ENCODE peak calls at places on chromosomes 13 and 19, in five cellular contexts. G is H9, V is heart left ventricle, H is heart right ventricle, R is thoracic aorta. J is an unnamed sample. For H3K4me1, the result is how much of the 10 kb centered on the place peaks cover.

GRCh38 chr13:21233086-21233485 is 56.6 kb downstream of the MRPL57 start:
- DNase-seq in G (no peak), R (no peak), V (no peak), H (no peak), J (peak)

GRCh38 chr13:112790735-112791641 is 101.2 kb downstream of the ATP11A start:
- DNase-seq in V (no peak), G (no peak), R (no peak), H (no peak), J (no peak)

GRCh38 chr19:1183543-1184172 is 9.6 kb upstream of the SBNO2 start:
- DNase-seq in V (no peak), H (no peak), G (peak), R (no peak), J (peak)

GRCh38 chr13:29548722-29549446 is 46.6 kb downstream of the SLC7A1 start:
- DNase-seq in R (no peak), G (no peak), H (no peak), V (no peak), J (no peak)

GRCh38 chr19:7849631-7850428 is 19.8 kb downstream of the EVI5L start:
- DNase-seq in V (no peak), H (no peak), G (no peak), R (no peak), J (no peak)

GRCh38 chr13:92716749-92717148 is 509.9 kb upstream of the GPC6 start:
- DNase-seq in R (no peak), G (no peak), V (no peak), H (no peak), J (peak)

GRCh38 chr19:33197591-33198000 is 3.5 kb downstream of the LRP3 start:
- DNase-seq in R (no peak), H (no peak), G (no peak), V (no peak), J (no peak)

GRCh38 chr13:97254809-97255208 is 32.7 kb downstream of the MBNL2 start:
- DNase-seq in G (no peak), R (no peak), H (no peak), V (no peak), J (peak)

GRCh38 chr13:52348983-52349780 is 56.8 kb downstream of the THSD1 start:
- DNase-seq in V (no peak), G (no peak), H (no peak), R (no peak), J (peak)

GRCh38 chr19:50264483-50265186 is 61.2 kb downstream of the MYH14 start:
- DNase-seq in H (no peak), V (no peak), G (peak), R (no peak), J (no peak)

GRCh38 chr13:40629678-40630384 is 36.6 kb downstream of the FOXO1 start:
- DNase-seq in V (no peak), G (no peak), R (no peak), H (no peak), J (no peak)

GRCh38 chr13:40637644-40638043 is 28.8 kb downstream of the FOXO1 start:
- DNase-seq in V (no peak), H (no peak), R (no peak), G (no peak), J (no peak)

GRCh38 chr13:40631605-40632004 is 34.8 kb downstream of the FOXO1 start:
- DNase-seq in V (no peak), R (no peak), H (no peak), G (no peak), J (no peak)

GRCh38 chr13:40635315-40635995 is 31.0 kb downstream of the FOXO1 start:
- DNase-seq in V (no peak), G (no peak), H (no peak), R (no peak), J (no peak)

DNA sequence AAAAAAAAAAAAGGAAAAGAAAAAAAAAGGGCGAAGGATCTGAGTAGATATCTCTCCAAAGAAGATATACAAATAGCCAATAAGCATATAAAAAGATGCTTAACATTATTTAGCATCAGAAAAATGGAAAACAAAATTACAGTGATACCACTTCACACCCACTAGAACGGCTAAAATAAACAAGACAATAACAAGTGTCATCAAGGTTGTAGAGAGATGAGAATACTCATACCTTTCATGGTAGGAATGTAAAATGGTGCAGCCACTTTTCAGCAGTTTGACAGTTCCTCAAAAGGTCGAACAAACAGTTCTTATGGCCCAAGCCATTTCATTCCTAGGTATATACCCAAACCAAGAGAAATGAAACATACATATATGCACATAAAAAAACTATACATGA is 33.5 kb downstream of the FOXO1 start:
- DNase-seq in R (no peak), V (no peak), G (no peak), H (no peak), J (no peak)
- H3K4me1 ChIP-seq in R (under half), V (under half), G (under half), H (under half), J (under half)

DNA sequence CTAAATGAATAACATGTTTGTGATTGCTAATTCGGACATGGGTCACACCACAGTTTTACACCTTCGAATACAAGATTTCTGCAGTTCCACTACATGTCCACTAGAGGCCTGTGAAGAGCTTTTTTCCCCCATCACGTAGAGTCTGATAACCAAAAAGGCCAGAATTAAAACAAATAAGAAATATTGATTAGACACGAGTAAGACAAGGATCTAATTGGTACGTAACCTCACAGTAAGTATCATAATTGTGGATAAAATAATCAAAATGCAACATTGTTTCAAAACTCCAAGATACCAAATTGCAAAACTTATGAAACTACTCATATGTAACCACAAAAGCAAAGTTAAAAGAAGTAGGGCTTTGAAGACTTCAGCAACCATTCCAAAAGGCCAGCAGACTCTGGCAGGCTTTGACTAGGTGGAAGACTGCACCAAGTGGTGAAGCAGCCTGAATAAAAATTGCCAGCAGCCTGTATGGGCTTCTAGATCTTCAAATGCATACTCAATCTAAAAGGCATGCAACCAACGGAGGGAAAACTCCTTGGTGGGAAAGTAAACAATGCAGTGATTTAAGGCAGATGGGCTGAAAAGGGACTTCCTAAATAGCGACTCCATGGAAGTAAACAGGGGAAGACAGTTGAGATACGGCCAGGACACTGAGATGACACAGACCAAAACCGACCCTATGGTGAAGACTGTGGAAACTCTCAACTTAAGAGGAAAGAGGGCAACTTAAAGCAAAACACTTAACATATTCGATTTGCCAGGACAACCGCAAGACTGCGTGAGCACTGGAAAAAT is 56.7 kb downstream of the STARD13 start:
- DNase-seq in H (no peak), V (no peak), R (no peak), G (no peak), J (no peak)
- H3K4me1 ChIP-seq in H (half or more), V (under half), R (under half), G (under half), J (under half)

GRCh38 chr19:39140594-39140993 is 15.0 kb downstream of the PAK4 start:
- DNase-seq in V (no peak), H (no peak), R (no peak), G (no peak), J (no peak)
- H3K4me1 ChIP-seq in V (under half), H (under half), R (under half), G (under half), J (under half)

GRCh38 chr13:109610517-109610916 is 175.9 kb downstream of the IRS2 start:
- DNase-seq in G (peak), V (peak), R (no peak), H (peak), J (no peak)
- H3K4me1 ChIP-seq in G (under half), V (under half), R (under half), H (under half), J (under half)

GRCh38 chr13:106566682-106567420 is 1.1 kb downstream of the ARGLU1 start:
- DNase-seq in G (peak), H (peak), V (peak), R (no peak), J (peak)
- H3K4me1 ChIP-seq in G (under half), H (half or more), V (under half), R (half or more), J (under half)

J was measured in mammary epithelial cell.